ENCODE peak calls at places on chromosomes 11 and 22, in six cellular contexts. One of them, this sample, is unnamed. For H3K4me1, the result is how much of the 10 kb centered on the place peaks cover.

GRCh38 chr22:50186181-50186731 is 543 bp downstream of the TRABD start:
- DNase-seq in hepatocyte: no peak
- DNase-seq in right atrium auricular region: no peak
- DNase-seq in pancreas: peak
- DNase-seq in prostate gland: no peak
- DNase-seq in left ventricle myocardium inferior: no peak
- DNase-seq in this sample: no peak

GRCh38 chr11:35618497-35619029 is 303 bp downstream of the FJX1 start:
- DNase-seq in hepatocyte: peak
- DNase-seq in right atrium auricular region: no peak
- DNase-seq in pancreas: no peak
- DNase-seq in prostate gland: no peak
- DNase-seq in left ventricle myocardium inferior: peak
- DNase-seq in this sample: peak

GRCh38 chr22:21102659-21103267 is 57.0 kb downstream of the LRRC74B start:
- DNase-seq in hepatocyte: peak
- DNase-seq in right atrium auricular region: peak
- DNase-seq in pancreas: peak
- DNase-seq in prostate gland: peak
- DNase-seq in left ventricle myocardium inferior: peak
- DNase-seq in this sample: peak

GRCh38 chr11:11279956-11280689 is 72.9 kb downstream of the CSNK2A3 start:
- DNase-seq in hepatocyte: peak
- DNase-seq in right atrium auricular region: no peak
- DNase-seq in pancreas: no peak
- DNase-seq in prostate gland: no peak
- DNase-seq in left ventricle myocardium inferior: no peak
- DNase-seq in this sample: no peak

GRCh38 chr11:132874638-132875037 is 657.7 kb downstream of the OPCML start:
- DNase-seq in hepatocyte: peak
- DNase-seq in right atrium auricular region: no peak
- DNase-seq in pancreas: no peak
- DNase-seq in prostate gland: no peak
- DNase-seq in left ventricle myocardium inferior: no peak
- DNase-seq in this sample: no peak

GRCh38 chr11:11895672-11896071 is 53.9 kb downstream of the USP47 start:
- DNase-seq in hepatocyte: no peak
- DNase-seq in right atrium auricular region: no peak
- DNase-seq in pancreas: no peak
- DNase-seq in prostate gland: no peak
- DNase-seq in left ventricle myocardium inferior: no peak
- DNase-seq in this sample: no peak

GRCh38 chr11:11961399-11962028 is 46.9 kb downstream of the DKK3 start:
- DNase-seq in hepatocyte: no peak
- DNase-seq in right atrium auricular region: no peak
- DNase-seq in pancreas: no peak
- DNase-seq in prostate gland: no peak
- DNase-seq in left ventricle myocardium inferior: no peak
- DNase-seq in this sample: no peak

GRCh38 chr11:68302256-68303054 is 9.9 kb upstream of the LRP5 start:
- DNase-seq in hepatocyte: peak
- DNase-seq in right atrium auricular region: no peak
- DNase-seq in pancreas: no peak
- DNase-seq in prostate gland: no peak
- DNase-seq in left ventricle myocardium inferior: no peak
- DNase-seq in this sample: peak

GRCh38 chr11:64619811-64620285 is 28.8 kb downstream of the SLC22A12 start:
- DNase-seq in hepatocyte: peak
- DNase-seq in right atrium auricular region: no peak
- DNase-seq in pancreas: peak
- DNase-seq in prostate gland: no peak
- DNase-seq in left ventricle myocardium inferior: no peak
- DNase-seq in this sample: no peak

GRCh38 chr11:133810179-133810550 is 35.1 kb downstream of the SPATA19 start:
- DNase-seq in hepatocyte: no peak
- DNase-seq in right atrium auricular region: peak
- DNase-seq in pancreas: no peak
- DNase-seq in prostate gland: no peak
- DNase-seq in left ventricle myocardium inferior: no peak
- DNase-seq in this sample: no peak

GRCh38 chr11:2459016-2459725 is 14.4 kb downstream of the KCNQ1 start:
- DNase-seq in hepatocyte: no peak
- DNase-seq in right atrium auricular region: no peak
- DNase-seq in pancreas: peak
- DNase-seq in prostate gland: no peak
- DNase-seq in left ventricle myocardium inferior: no peak
- DNase-seq in this sample: no peak

GRCh38 chr22:30829901-30830550 is 135.4 kb downstream of the OSBP2 start:
- DNase-seq in hepatocyte: no peak
- DNase-seq in right atrium auricular region: no peak
- DNase-seq in pancreas: no peak
- DNase-seq in prostate gland: no peak
- DNase-seq in left ventricle myocardium inferior: no peak
- DNase-seq in this sample: no peak

GRCh38 chr11:97544401-97544800 is 1154.6 kb downstream of the JRKL start:
- DNase-seq in hepatocyte: no peak
- DNase-seq in right atrium auricular region: no peak
- DNase-seq in pancreas: no peak
- DNase-seq in prostate gland: no peak
- DNase-seq in left ventricle myocardium inferior: no peak
- DNase-seq in this sample: no peak

GRCh38 chr11:102420547-102420946 is 32.0 kb downstream of the TMEM123 start:
- DNase-seq in hepatocyte: no peak
- DNase-seq in right atrium auricular region: no peak
- DNase-seq in pancreas: no peak
- DNase-seq in prostate gland: no peak
- DNase-seq in left ventricle myocardium inferior: no peak
- DNase-seq in this sample: no peak

GRCh38 chr11:57597971-57598830 is 716 bp downstream of the SERPING1 start:
- DNase-seq in hepatocyte: peak
- DNase-seq in right atrium auricular region: peak
- DNase-seq in pancreas: peak
- DNase-seq in prostate gland: peak
- DNase-seq in left ventricle myocardium inferior: peak
- DNase-seq in this sample: peak

GRCh38 chr22:39960791-39961746 is 872 bp downstream of the TMA7B start:
- DNase-seq in hepatocyte: peak
- DNase-seq in right atrium auricular region: no peak
- DNase-seq in pancreas: no peak
- DNase-seq in prostate gland: no peak
- DNase-seq in left ventricle myocardium inferior: no peak
- DNase-seq in this sample: no peak

GRCh38 chr11:3147257-3147619 is 17.9 kb downstream of the OSBPL5 start:
- DNase-seq in hepatocyte: no peak
- DNase-seq in right atrium auricular region: no peak
- DNase-seq in pancreas: no peak
- DNase-seq in prostate gland: no peak
- DNase-seq in left ventricle myocardium inferior: peak
- DNase-seq in this sample: no peak

GRCh38 chr11:28105869-28106268 is 2.1 kb downstream of the KIF18A start:
- DNase-seq in hepatocyte: no peak
- DNase-seq in right atrium auricular region: no peak
- DNase-seq in pancreas: no peak
- DNase-seq in prostate gland: no peak
- DNase-seq in left ventricle myocardium inferior: no peak
- DNase-seq in this sample: no peak

GRCh38 chr22:24510694-24511625 is 15.8 kb downstream of the UPB1 start:
- DNase-seq in hepatocyte: peak
- DNase-seq in right atrium auricular region: no peak
- DNase-seq in pancreas: no peak
- DNase-seq in prostate gland: no peak
- DNase-seq in left ventricle myocardium inferior: peak
- DNase-seq in this sample: no peak

GRCh38 chr11:100105605-100106358 is 581.3 kb upstream of the ARHGAP42 start:
- DNase-seq in hepatocyte: no peak
- DNase-seq in right atrium auricular region: no peak
- DNase-seq in pancreas: no peak
- DNase-seq in prostate gland: no peak
- DNase-seq in left ventricle myocardium inferior: no peak
- DNase-seq in this sample: no peak

GRCh38 chr22:18998998-18999397 is 62.9 kb upstream of the PRODH start:
- DNase-seq in hepatocyte: no peak
- DNase-seq in right atrium auricular region: no peak
- DNase-seq in pancreas: no peak
- DNase-seq in prostate gland: no peak
- DNase-seq in left ventricle myocardium inferior: no peak
- DNase-seq in this sample: no peak

GRCh38 chr11:105611414-105611813 is 1.5 kb downstream of the GRIA4 start:
- DNase-seq in hepatocyte: no peak
- DNase-seq in right atrium auricular region: no peak
- DNase-seq in pancreas: no peak
- DNase-seq in prostate gland: no peak
- DNase-seq in left ventricle myocardium inferior: no peak
- DNase-seq in this sample: no peak

GRCh38 chr11:118820412-118821357 is 29.7 kb upstream of the DDX6 start:
- DNase-seq in hepatocyte: peak
- DNase-seq in right atrium auricular region: peak
- DNase-seq in pancreas: peak
- DNase-seq in prostate gland: peak
- DNase-seq in left ventricle myocardium inferior: peak
- DNase-seq in this sample: peak

GRCh38 chr11:14655435-14655834 is 11.8 kb downstream of the PDE3B start:
- DNase-seq in hepatocyte: no peak
- DNase-seq in right atrium auricular region: no peak
- DNase-seq in pancreas: no peak
- DNase-seq in prostate gland: no peak
- DNase-seq in left ventricle myocardium inferior: no peak
- DNase-seq in this sample: no peak

DNA sequence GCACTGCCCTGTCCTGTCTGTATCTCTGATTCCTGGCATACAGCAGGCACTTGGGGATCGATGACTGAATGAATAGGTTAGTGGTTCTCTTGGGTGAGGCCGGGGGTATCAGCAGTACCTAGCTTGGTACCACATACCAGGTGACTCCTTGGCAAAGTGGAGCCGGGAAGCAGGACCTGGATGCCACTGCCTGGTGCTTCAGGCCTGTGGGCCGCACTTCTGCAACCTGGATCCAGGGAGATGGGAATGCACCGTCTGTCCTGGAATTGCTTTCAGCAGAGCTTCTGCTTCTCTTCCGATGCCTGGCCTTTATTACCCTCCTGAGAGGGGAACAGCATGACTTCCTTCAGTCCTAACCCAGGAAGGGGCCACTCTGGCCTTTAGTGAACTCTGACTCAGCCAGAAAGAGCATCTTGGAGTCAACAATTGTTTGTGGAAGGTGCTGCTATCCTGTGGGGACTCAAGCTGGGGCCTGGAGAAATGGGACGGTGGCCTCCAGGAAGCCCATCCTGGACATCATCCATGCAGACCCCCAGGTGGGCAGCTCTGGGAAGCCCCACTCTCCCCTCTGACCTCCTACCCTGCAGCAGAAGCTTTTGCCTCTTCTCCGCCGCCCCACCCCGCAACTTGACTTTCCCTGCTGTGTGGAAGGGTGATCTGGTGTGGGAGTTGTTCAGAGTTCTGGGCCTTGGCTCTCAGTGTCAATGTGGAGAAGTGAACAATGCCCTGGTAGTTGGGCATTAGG is 5.1 kb downstream of the CD82 start:
- DNase-seq in hepatocyte: no peak
- DNase-seq in right atrium auricular region: no peak
- DNase-seq in pancreas: peak
- DNase-seq in prostate gland: no peak
- DNase-seq in left ventricle myocardium inferior: no peak
- DNase-seq in this sample: no peak
- H3K4me1 ChIP-seq in hepatocyte: under half
- H3K4me1 ChIP-seq in right atrium auricular region: half or more
- H3K4me1 ChIP-seq in pancreas: under half
- H3K4me1 ChIP-seq in prostate gland: under half
- H3K4me1 ChIP-seq in left ventricle myocardium inferior: half or more
- H3K4me1 ChIP-seq in this sample: half or more

DNA sequence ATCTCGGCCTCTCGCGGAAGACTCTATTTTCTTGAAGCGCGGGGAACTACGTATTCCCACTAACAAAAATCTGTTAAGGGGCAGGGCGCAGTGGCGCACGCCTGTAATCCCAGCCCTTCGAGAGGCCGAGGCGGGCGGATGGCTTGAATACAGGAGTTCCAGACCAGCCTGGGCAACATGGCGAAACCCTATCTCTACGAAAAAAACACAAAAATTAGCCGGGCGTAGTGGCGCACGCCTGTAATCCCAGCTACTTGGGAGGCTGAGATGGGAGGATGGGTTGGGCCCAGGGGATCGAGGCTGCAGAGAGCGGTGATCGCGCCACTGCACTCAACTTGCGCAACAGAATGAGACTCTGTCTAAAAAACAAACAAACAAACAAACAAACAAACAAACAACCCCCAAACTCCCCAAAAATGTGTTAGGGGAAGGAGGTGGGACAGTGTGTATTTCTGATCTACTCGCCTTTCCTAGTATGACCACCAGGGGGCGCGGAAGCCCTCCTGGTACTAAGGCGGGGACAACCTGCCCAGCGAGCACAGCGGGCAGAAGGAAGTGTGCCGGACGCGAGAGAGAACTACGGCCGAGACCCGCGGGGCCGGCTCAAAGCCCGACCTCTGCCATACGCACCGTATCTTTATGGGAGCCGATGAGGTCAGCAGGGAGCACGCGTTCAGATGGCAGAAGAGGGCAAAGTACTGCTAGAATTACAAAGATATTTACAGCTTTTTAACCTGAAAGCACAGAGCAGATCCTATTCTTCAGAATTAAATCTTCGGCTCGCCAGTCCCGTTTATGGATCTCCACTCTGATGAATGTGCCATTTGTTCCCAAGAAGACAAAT is 1.3 kb upstream of the STX3 start:
- DNase-seq in hepatocyte: peak
- DNase-seq in right atrium auricular region: peak
- DNase-seq in pancreas: peak
- DNase-seq in prostate gland: peak
- DNase-seq in left ventricle myocardium inferior: peak
- DNase-seq in this sample: peak
- TF ChIP-seq CTCF in hepatocyte: peak
- TF ChIP-seq CTCF in right atrium auricular region: peak
- TF ChIP-seq CTCF in pancreas: peak
- TF ChIP-seq CTCF in prostate gland: peak
- TF ChIP-seq CTCF in left ventricle myocardium inferior: peak
- TF ChIP-seq CTCF in this sample: peak

GRCh38 chr22:26383968-26384576 is 45.0 kb upstream of the ASPHD2 start:
- DNase-seq in hepatocyte: no peak
- DNase-seq in right atrium auricular region: no peak
- DNase-seq in pancreas: no peak
- DNase-seq in prostate gland: no peak
- DNase-seq in left ventricle myocardium inferior: no peak
- DNase-seq in this sample: no peak
- H3K4me3 ChIP-seq in hepatocyte: no peak
- H3K4me3 ChIP-seq in right atrium auricular region: no peak
- H3K4me3 ChIP-seq in pancreas: no peak
- H3K4me3 ChIP-seq in prostate gland: no peak
- H3K4me3 ChIP-seq in left ventricle myocardium inferior: no peak
- H3K4me3 ChIP-seq in this sample: no peak

GRCh38 chr11:129995163-129995562 is 7.5 kb downstream of the PRDM10 start:
- DNase-seq in hepatocyte: no peak
- DNase-seq in right atrium auricular region: no peak
- DNase-seq in pancreas: no peak
- DNase-seq in prostate gland: no peak
- DNase-seq in left ventricle myocardium inferior: no peak
- DNase-seq in this sample: no peak
- H3K4me1 ChIP-seq in hepatocyte: under half
- H3K4me1 ChIP-seq in right atrium auricular region: under half
- H3K4me1 ChIP-seq in pancreas: under half
- H3K4me1 ChIP-seq in prostate gland: under half
- H3K4me1 ChIP-seq in left ventricle myocardium inferior: under half
- H3K4me1 ChIP-seq in this sample: under half

GRCh38 chr11:87878373-87878779 is 296.9 kb downstream of the RAB38 start:
- DNase-seq in hepatocyte: peak
- DNase-seq in right atrium auricular region: no peak
- DNase-seq in pancreas: no peak
- DNase-seq in prostate gland: no peak
- DNase-seq in left ventricle myocardium inferior: no peak
- DNase-seq in this sample: no peak
- TF ChIP-seq CTCF in hepatocyte: peak
- TF ChIP-seq CTCF in right atrium auricular region: no peak
- TF ChIP-seq CTCF in pancreas: no peak
- TF ChIP-seq CTCF in prostate gland: no peak
- TF ChIP-seq CTCF in left ventricle myocardium inferior: peak
- TF ChIP-seq CTCF in this sample: peak

This sample was measured in lower lobe of right lung.